ENCODE peak calls at places on chromosomes 11 and 22, in six cellular contexts. One of them, this sample, is unnamed.

GRCh38 chr11:30859709-30860108 is 273.6 kb upstream of the MPPED2 start:
- DNase-seq in gastrocnemius medialis: no peak
- DNase-seq in cardiac muscle cell: no peak
- DNase-seq in upper lobe of right lung: no peak
- DNase-seq in pancreas: no peak
- DNase-seq in adipocyte: no peak
- DNase-seq in this sample: no peak

GRCh38 chr11:2261436-2262230 is 8.8 kb downstream of the ASCL2 start:
- DNase-seq in upper lobe of right lung: peak; percentile 56
- DNase-seq in adipocyte: no peak
- DNase-seq in gastrocnemius medialis: no peak
- DNase-seq in cardiac muscle cell: no peak
- DNase-seq in pancreas: no peak
- DNase-seq in this sample: no peak

GRCh38 chr11:69465236-69466000 is 16.0 kb upstream of the LINC01488 start:
- DNase-seq in pancreas: no peak
- DNase-seq in adipocyte: no peak
- DNase-seq in cardiac muscle cell: no peak
- DNase-seq in upper lobe of right lung: no peak
- DNase-seq in gastrocnemius medialis: no peak
- DNase-seq in this sample: peak; percentile 52

GRCh38 chr11:35629914-35630313 is 11.7 kb downstream of the FJX1 start:
- DNase-seq in upper lobe of right lung: no peak
- DNase-seq in pancreas: no peak
- DNase-seq in gastrocnemius medialis: no peak
- DNase-seq in cardiac muscle cell: peak; percentile 96
- DNase-seq in adipocyte: peak; percentile 93
- DNase-seq in this sample: no peak

GRCh38 chr22:28930357-28931007 is 47.1 kb downstream of the ZNRF3 start:
- DNase-seq in cardiac muscle cell: peak; percentile 47
- DNase-seq in upper lobe of right lung: no peak
- DNase-seq in adipocyte: no peak
- DNase-seq in pancreas: no peak
- DNase-seq in gastrocnemius medialis: peak; percentile 27
- DNase-seq in this sample: peak; percentile 92

GRCh38 chr11:80163011-80163410 is 722.2 kb upstream of the TENM4 start:
- DNase-seq in adipocyte: peak; percentile 79
- DNase-seq in cardiac muscle cell: peak; percentile 54
- DNase-seq in pancreas: no peak
- DNase-seq in gastrocnemius medialis: no peak
- DNase-seq in upper lobe of right lung: no peak
- DNase-seq in this sample: no peak

GRCh38 chr22:44850946-44851345 is 98.6 kb downstream of the ARHGAP8 start:
- DNase-seq in upper lobe of right lung: no peak
- DNase-seq in adipocyte: no peak
- DNase-seq in cardiac muscle cell: no peak
- DNase-seq in gastrocnemius medialis: no peak
- DNase-seq in pancreas: no peak
- DNase-seq in this sample: no peak

GRCh38 chr11:73856001-73856663 is 20.5 kb downstream of the COA4 start:
- DNase-seq in adipocyte: no peak
- DNase-seq in gastrocnemius medialis: no peak
- DNase-seq in pancreas: no peak
- DNase-seq in upper lobe of right lung: no peak
- DNase-seq in cardiac muscle cell: no peak
- DNase-seq in this sample: no peak

GRCh38 chr22:27996529-27996925 is 77.5 kb upstream of the PITPNB start:
- DNase-seq in gastrocnemius medialis: no peak
- DNase-seq in adipocyte: no peak
- DNase-seq in pancreas: no peak
- DNase-seq in upper lobe of right lung: peak; percentile 35
- DNase-seq in cardiac muscle cell: no peak
- DNase-seq in this sample: no peak

GRCh38 chr11:3614742-3615171 is 27.0 kb downstream of the ART5 start:
- DNase-seq in pancreas: no peak
- DNase-seq in cardiac muscle cell: no peak
- DNase-seq in adipocyte: no peak
- DNase-seq in upper lobe of right lung: peak; percentile 71
- DNase-seq in gastrocnemius medialis: peak; percentile 94
- DNase-seq in this sample: peak; percentile 80

GRCh38 chr22:23874871-23875270 is 17.2 kb downstream of the SLC2A11 start:
- DNase-seq in adipocyte: no peak
- DNase-seq in upper lobe of right lung: no peak
- DNase-seq in cardiac muscle cell: no peak
- DNase-seq in gastrocnemius medialis: no peak
- DNase-seq in pancreas: no peak
- DNase-seq in this sample: no peak

GRCh38 chr11:86061483-86061882 is 7.4 kb downstream of the PICALM start:
- DNase-seq in adipocyte: no peak
- DNase-seq in cardiac muscle cell: no peak
- DNase-seq in gastrocnemius medialis: no peak
- DNase-seq in pancreas: no peak
- DNase-seq in upper lobe of right lung: no peak
- DNase-seq in this sample: no peak

GRCh38 chr11:86062719-86063118 is 6.2 kb downstream of the PICALM start:
- DNase-seq in pancreas: no peak
- DNase-seq in upper lobe of right lung: no peak
- DNase-seq in adipocyte: peak; percentile 23
- DNase-seq in cardiac muscle cell: no peak
- DNase-seq in gastrocnemius medialis: no peak
- DNase-seq in this sample: no peak

GRCh38 chr11:86066033-86066432 is 2.9 kb downstream of the PICALM start:
- DNase-seq in pancreas: no peak
- DNase-seq in adipocyte: peak; percentile 8
- DNase-seq in upper lobe of right lung: no peak
- DNase-seq in gastrocnemius medialis: no peak
- DNase-seq in cardiac muscle cell: no peak
- DNase-seq in this sample: no peak

GRCh38 chr11:86064236-86064803 is 4.6 kb downstream of the PICALM start:
- DNase-seq in pancreas: no peak
- DNase-seq in gastrocnemius medialis: no peak
- DNase-seq in adipocyte: peak; percentile 57
- DNase-seq in upper lobe of right lung: no peak
- DNase-seq in cardiac muscle cell: no peak
- DNase-seq in this sample: no peak

GRCh38 chr11:86063536-86063935 is 5.3 kb downstream of the PICALM start:
- DNase-seq in adipocyte: peak; percentile 48
- DNase-seq in cardiac muscle cell: no peak
- DNase-seq in pancreas: no peak
- DNase-seq in upper lobe of right lung: no peak
- DNase-seq in gastrocnemius medialis: no peak
- DNase-seq in this sample: no peak
- H3K4me1 ChIP-seq in adipocyte: peaks cover 57% of the 10 kb centered on the region
- H3K4me1 ChIP-seq in cardiac muscle cell: peaks cover 37% of the 10 kb centered on the region
- H3K4me1 ChIP-seq in pancreas: peaks cover 49% of the 10 kb centered on the region
- H3K4me1 ChIP-seq in upper lobe of right lung: peaks cover 64% of the 10 kb centered on the region
- H3K4me1 ChIP-seq in gastrocnemius medialis: peaks cover 68% of the 10 kb centered on the region
- H3K4me1 ChIP-seq in this sample: peaks cover 37% of the 10 kb centered on the region

GRCh38 chr22:41836551-41836950 is 3.6 kb downstream of the SREBF2 start:
- DNase-seq in adipocyte: no peak
- DNase-seq in cardiac muscle cell: no peak
- DNase-seq in upper lobe of right lung: no peak
- DNase-seq in gastrocnemius medialis: no peak
- DNase-seq in pancreas: no peak
- DNase-seq in this sample: no peak

GRCh38 chr22:41842996-41843970 is 10.4 kb downstream of the SREBF2 start:
- DNase-seq in gastrocnemius medialis: no peak
- DNase-seq in cardiac muscle cell: no peak
- DNase-seq in pancreas: peak; percentile 43
- DNase-seq in adipocyte: no peak
- DNase-seq in upper lobe of right lung: no peak
- DNase-seq in this sample: no peak

GRCh38 chr22:41838842-41839618 is 6.1 kb downstream of the SREBF2 start:
- DNase-seq in pancreas: no peak
- DNase-seq in upper lobe of right lung: no peak
- DNase-seq in gastrocnemius medialis: no peak
- DNase-seq in cardiac muscle cell: no peak
- DNase-seq in adipocyte: no peak
- DNase-seq in this sample: no peak

GRCh38 chr22:41841085-41841712 is 8.3 kb downstream of the SREBF2 start:
- DNase-seq in gastrocnemius medialis: no peak
- DNase-seq in adipocyte: peak; percentile 53
- DNase-seq in pancreas: no peak
- DNase-seq in cardiac muscle cell: no peak
- DNase-seq in upper lobe of right lung: no peak
- DNase-seq in this sample: no peak

DNA sequence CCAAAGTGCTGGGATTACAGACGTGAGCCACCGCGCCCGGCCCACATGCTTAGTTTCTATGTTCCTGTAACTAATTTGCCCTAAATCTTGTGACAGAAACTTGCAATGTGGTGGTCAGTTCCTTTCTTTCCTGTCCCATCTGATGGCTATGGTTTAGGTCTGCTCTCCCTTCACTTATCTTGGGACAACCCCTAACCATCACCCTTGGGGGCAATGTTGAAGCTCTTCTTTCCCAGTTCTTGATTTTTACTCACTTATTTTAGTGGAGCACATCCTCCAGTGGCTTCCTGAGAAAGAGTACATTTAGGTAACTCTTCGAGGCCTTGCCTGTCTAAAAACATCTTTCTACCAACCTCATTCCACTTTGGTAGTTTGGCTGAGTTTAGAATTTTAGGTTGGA is 7.3 kb downstream of the SREBF2 start:
- DNase-seq in pancreas: no peak
- DNase-seq in gastrocnemius medialis: no peak
- DNase-seq in cardiac muscle cell: no peak
- DNase-seq in adipocyte: no peak
- DNase-seq in upper lobe of right lung: no peak
- DNase-seq in this sample: no peak
- H3K4me1 ChIP-seq in pancreas: peaks cover 25% of the 10 kb centered on the region
- H3K4me1 ChIP-seq in gastrocnemius medialis: peaks cover 42% of the 10 kb centered on the region
- H3K4me1 ChIP-seq in cardiac muscle cell: peaks cover 38% of the 10 kb centered on the region
- H3K4me1 ChIP-seq in adipocyte: peaks cover 18% of the 10 kb centered on the region
- H3K4me1 ChIP-seq in upper lobe of right lung: peaks cover 23% of the 10 kb centered on the region
- H3K4me1 ChIP-seq in this sample: peaks cover 15% of the 10 kb centered on the region

GRCh38 chr22:49949914-49950292 is 10.7 kb upstream of the PIM3 start:
- DNase-seq in pancreas: no peak
- DNase-seq in adipocyte: no peak
- DNase-seq in gastrocnemius medialis: no peak
- DNase-seq in upper lobe of right lung: no peak
- DNase-seq in cardiac muscle cell: no peak
- DNase-seq in this sample: no peak
- H3K4me1 ChIP-seq in pancreas: peaks cover 68% of the 10 kb centered on the region
- H3K4me1 ChIP-seq in adipocyte: peaks cover 28% of the 10 kb centered on the region
- H3K4me1 ChIP-seq in gastrocnemius medialis: peaks cover 23% of the 10 kb centered on the region
- H3K4me1 ChIP-seq in upper lobe of right lung: peaks cover 47% of the 10 kb centered on the region
- H3K4me1 ChIP-seq in cardiac muscle cell: peaks cover 15% of the 10 kb centered on the region
- H3K4me1 ChIP-seq in this sample: peaks cover 78% of the 10 kb centered on the region

DNA sequence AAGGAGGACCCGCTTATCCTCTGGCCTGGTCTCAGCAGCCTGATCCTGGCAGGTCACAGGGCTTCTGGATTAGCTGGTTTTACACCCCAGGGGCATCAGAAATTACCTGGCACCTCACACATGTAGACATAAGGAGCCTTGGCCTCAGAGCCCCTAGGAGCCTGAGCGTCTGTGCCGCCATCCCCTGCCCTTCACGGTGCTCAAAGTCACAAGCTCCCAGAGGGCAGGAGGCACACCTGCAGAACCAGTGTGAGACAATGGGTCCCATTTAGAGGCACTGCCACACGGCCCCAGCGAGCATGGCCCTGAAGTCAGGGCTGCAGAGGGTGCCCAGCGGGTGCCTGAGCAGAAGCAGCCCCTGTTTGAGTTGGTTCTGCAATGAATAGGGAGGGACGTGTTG is 3.9 kb downstream of the DGKZ start:
- DNase-seq in adipocyte: no peak
- DNase-seq in pancreas: no peak
- DNase-seq in gastrocnemius medialis: no peak
- DNase-seq in cardiac muscle cell: no peak
- DNase-seq in upper lobe of right lung: no peak
- DNase-seq in this sample: no peak
- H3K4me1 ChIP-seq in adipocyte: peaks cover 19% of the 10 kb centered on the region
- H3K4me1 ChIP-seq in pancreas: peaks cover 26% of the 10 kb centered on the region
- H3K4me1 ChIP-seq in gastrocnemius medialis: peaks cover 23% of the 10 kb centered on the region
- H3K4me1 ChIP-seq in cardiac muscle cell: peaks cover 29% of the 10 kb centered on the region
- H3K4me1 ChIP-seq in upper lobe of right lung: peaks cover 39% of the 10 kb centered on the region
- H3K4me1 ChIP-seq in this sample: peaks cover 6% of the 10 kb centered on the region

DNA sequence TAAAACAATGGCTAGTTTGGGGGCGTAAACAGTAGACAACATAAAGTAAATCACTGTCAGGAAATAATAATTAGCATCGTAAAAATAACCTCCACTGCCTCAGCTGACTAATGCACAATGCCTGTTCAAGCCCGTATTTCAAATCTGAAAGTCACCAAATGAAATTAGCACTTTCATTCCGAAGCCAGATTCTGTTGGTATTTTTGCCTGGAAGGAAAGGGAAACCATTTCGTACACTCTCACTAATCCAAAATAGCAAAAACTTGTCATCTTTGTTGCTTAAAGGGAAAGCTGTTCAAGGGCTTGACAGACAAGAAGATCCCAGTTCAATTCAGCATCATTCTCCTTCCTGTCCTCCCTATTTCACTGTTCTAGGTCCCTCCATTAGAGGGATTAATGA is 154.8 kb downstream of the CADM1 start:
- DNase-seq in cardiac muscle cell: no peak
- DNase-seq in adipocyte: no peak
- DNase-seq in pancreas: no peak
- DNase-seq in gastrocnemius medialis: no peak
- DNase-seq in upper lobe of right lung: no peak
- DNase-seq in this sample: no peak
- H3K4me1 ChIP-seq in cardiac muscle cell: no peaks in the 10 kb centered on the region
- H3K4me1 ChIP-seq in adipocyte: no peaks in the 10 kb centered on the region
- H3K4me1 ChIP-seq in pancreas: no peaks in the 10 kb centered on the region
- H3K4me1 ChIP-seq in gastrocnemius medialis: no peaks in the 10 kb centered on the region
- H3K4me1 ChIP-seq in upper lobe of right lung: no peaks in the 10 kb centered on the region
- H3K4me1 ChIP-seq in this sample: peaks cover 22% of the 10 kb centered on the region

GRCh38 chr11:12800032-12800671 is 125.9 kb downstream of the TEAD1 start:
- DNase-seq in cardiac muscle cell: peak; percentile 53
- DNase-seq in pancreas: peak; percentile 68
- DNase-seq in adipocyte: peak; percentile 70
- DNase-seq in upper lobe of right lung: no peak
- DNase-seq in gastrocnemius medialis: no peak
- DNase-seq in this sample: peak; percentile 43

GRCh38 chr11:12803086-12803826 is 129.0 kb downstream of the TEAD1 start:
- DNase-seq in gastrocnemius medialis: no peak
- DNase-seq in adipocyte: peak; percentile 63
- DNase-seq in pancreas: no peak
- DNase-seq in upper lobe of right lung: no peak
- DNase-seq in cardiac muscle cell: peak; percentile 43
- DNase-seq in this sample: no peak

GRCh38 chr11:12799373-12799835 is 125.2 kb downstream of the TEAD1 start:
- DNase-seq in pancreas: no peak
- DNase-seq in gastrocnemius medialis: no peak
- DNase-seq in adipocyte: no peak
- DNase-seq in cardiac muscle cell: no peak
- DNase-seq in upper lobe of right lung: no peak
- DNase-seq in this sample: no peak

GRCh38 chr11:12802418-12803085 is 128.3 kb downstream of the TEAD1 start:
- DNase-seq in cardiac muscle cell: peak; percentile 79
- DNase-seq in gastrocnemius medialis: no peak
- DNase-seq in adipocyte: peak; percentile 79
- DNase-seq in upper lobe of right lung: peak; percentile 90
- DNase-seq in pancreas: peak; percentile 89
- DNase-seq in this sample: peak; percentile 94

DNA sequence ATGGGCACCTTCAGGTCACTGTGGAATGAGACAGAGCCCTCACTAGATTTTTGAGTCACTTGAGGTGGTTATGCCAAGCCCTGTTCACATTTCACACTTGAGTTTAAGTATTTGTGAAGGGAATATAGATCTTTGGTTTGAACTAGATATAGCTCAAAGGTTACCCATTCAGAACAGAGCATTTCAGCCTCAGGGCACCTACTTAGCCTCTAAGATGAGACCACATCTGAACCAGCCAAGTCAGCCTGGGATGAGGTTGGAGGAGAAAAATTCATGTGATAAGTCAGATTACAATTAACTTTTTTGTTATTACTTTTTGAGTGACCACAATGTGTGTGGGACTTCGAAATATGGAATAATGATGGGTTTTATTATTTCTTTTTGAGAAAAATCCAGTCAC is 127.8 kb downstream of the TEAD1 start:
- DNase-seq in adipocyte: no peak
- DNase-seq in pancreas: no peak
- DNase-seq in gastrocnemius medialis: no peak
- DNase-seq in upper lobe of right lung: no peak
- DNase-seq in cardiac muscle cell: no peak
- DNase-seq in this sample: no peak
- H3K4me1 ChIP-seq in adipocyte: peaks cover 29% of the 10 kb centered on the region
- H3K4me1 ChIP-seq in pancreas: peaks cover 60% of the 10 kb centered on the region
- H3K4me1 ChIP-seq in gastrocnemius medialis: peaks cover 81% of the 10 kb centered on the region
- H3K4me1 ChIP-seq in upper lobe of right lung: peaks cover 28% of the 10 kb centered on the region
- H3K4me1 ChIP-seq in cardiac muscle cell: peaks cover 53% of the 10 kb centered on the region
- H3K4me1 ChIP-seq in this sample: peaks cover 51% of the 10 kb centered on the region